ENCODE peak calls at places on chromosome 18, in eight cellular contexts. One of them, this sample, is unnamed. For H3K27me3, the result is how much of the 10 kb centered on the place peaks cover.

GRCh38 chr18:10409041-10409440 is 45.4 kb upstream of the APCDD1 start:
- DNase-seq in WERI-Rb-1: no peak
- DNase-seq in CD8-positive, alpha-beta T cell: no peak
- DNase-seq in adipocyte: no peak
- DNase-seq in heart left ventricle: no peak
- DNase-seq in left ventricle myocardium inferior: no peak
- DNase-seq in heart right ventricle: no peak
- DNase-seq in PC-9: no peak
- DNase-seq in this sample: no peak

GRCh38 chr18:35063875-35064274 is 22.7 kb downstream of the MAPRE2 start:
- DNase-seq in WERI-Rb-1: no peak
- DNase-seq in CD8-positive, alpha-beta T cell: no peak
- DNase-seq in adipocyte: no peak
- DNase-seq in heart left ventricle: no peak
- DNase-seq in left ventricle myocardium inferior: no peak
- DNase-seq in heart right ventricle: no peak
- DNase-seq in PC-9: no peak
- DNase-seq in this sample: no peak

GRCh38 chr18:27667064-27667463 is 482.0 kb upstream of the CHST9 start:
- DNase-seq in WERI-Rb-1: no peak
- DNase-seq in CD8-positive, alpha-beta T cell: no peak
- DNase-seq in adipocyte: no peak
- DNase-seq in heart left ventricle: no peak
- DNase-seq in left ventricle myocardium inferior: no peak
- DNase-seq in heart right ventricle: no peak
- DNase-seq in PC-9: no peak
- DNase-seq in this sample: no peak

GRCh38 chr18:46079336-46079735 is 7.3 kb upstream of the PSTPIP2 start:
- DNase-seq in WERI-Rb-1: no peak
- DNase-seq in CD8-positive, alpha-beta T cell: no peak
- DNase-seq in adipocyte: no peak
- DNase-seq in heart left ventricle: no peak
- DNase-seq in left ventricle myocardium inferior: no peak
- DNase-seq in heart right ventricle: no peak
- DNase-seq in PC-9: no peak
- DNase-seq in this sample: no peak

GRCh38 chr18:61893304-61893970 is 630 bp upstream of the RNF152 start:
- DNase-seq in WERI-Rb-1: peak
- DNase-seq in CD8-positive, alpha-beta T cell: no peak
- DNase-seq in adipocyte: peak
- DNase-seq in heart left ventricle: peak
- DNase-seq in left ventricle myocardium inferior: peak
- DNase-seq in heart right ventricle: peak
- DNase-seq in PC-9: no peak
- DNase-seq in this sample: peak

GRCh38 chr18:57436193-57436964 is 1.2 kb downstream of the ONECUT2 start:
- DNase-seq in WERI-Rb-1: no peak
- DNase-seq in CD8-positive, alpha-beta T cell: no peak
- DNase-seq in adipocyte: no peak
- DNase-seq in heart left ventricle: no peak
- DNase-seq in left ventricle myocardium inferior: no peak
- DNase-seq in heart right ventricle: no peak
- DNase-seq in PC-9: no peak
- DNase-seq in this sample: no peak

GRCh38 chr18:24514439-24514838 is 54.0 kb downstream of the HRH4 start:
- DNase-seq in WERI-Rb-1: peak
- DNase-seq in CD8-positive, alpha-beta T cell: no peak
- DNase-seq in adipocyte: peak
- DNase-seq in heart left ventricle: no peak
- DNase-seq in left ventricle myocardium inferior: no peak
- DNase-seq in heart right ventricle: no peak
- DNase-seq in PC-9: no peak
- DNase-seq in this sample: no peak

GRCh38 chr18:12422936-12423335 is 15.2 kb downstream of the PRELID3A start:
- DNase-seq in WERI-Rb-1: peak
- DNase-seq in CD8-positive, alpha-beta T cell: no peak
- DNase-seq in adipocyte: no peak
- DNase-seq in heart left ventricle: no peak
- DNase-seq in left ventricle myocardium inferior: no peak
- DNase-seq in heart right ventricle: no peak
- DNase-seq in PC-9: no peak
- DNase-seq in this sample: no peak

GRCh38 chr18:59620381-59620780 is 76.8 kb downstream of the CCBE1 start:
- DNase-seq in WERI-Rb-1: no peak
- DNase-seq in CD8-positive, alpha-beta T cell: no peak
- DNase-seq in adipocyte: no peak
- DNase-seq in heart left ventricle: no peak
- DNase-seq in left ventricle myocardium inferior: no peak
- DNase-seq in heart right ventricle: no peak
- DNase-seq in PC-9: no peak
- DNase-seq in this sample: no peak

GRCh38 chr18:59627414-59627813 is 69.8 kb downstream of the CCBE1 start:
- DNase-seq in WERI-Rb-1: no peak
- DNase-seq in CD8-positive, alpha-beta T cell: no peak
- DNase-seq in adipocyte: no peak
- DNase-seq in heart left ventricle: no peak
- DNase-seq in left ventricle myocardium inferior: no peak
- DNase-seq in heart right ventricle: no peak
- DNase-seq in PC-9: no peak
- DNase-seq in this sample: no peak

GRCh38 chr18:59624384-59624760 is 72.9 kb downstream of the CCBE1 start:
- DNase-seq in WERI-Rb-1: no peak
- DNase-seq in CD8-positive, alpha-beta T cell: no peak
- DNase-seq in adipocyte: no peak
- DNase-seq in heart left ventricle: no peak
- DNase-seq in left ventricle myocardium inferior: no peak
- DNase-seq in heart right ventricle: no peak
- DNase-seq in PC-9: no peak
- DNase-seq in this sample: no peak

GRCh38 chr18:59621027-59621426 is 76.2 kb downstream of the CCBE1 start:
- DNase-seq in WERI-Rb-1: no peak
- DNase-seq in CD8-positive, alpha-beta T cell: no peak
- DNase-seq in adipocyte: no peak
- DNase-seq in heart left ventricle: no peak
- DNase-seq in left ventricle myocardium inferior: no peak
- DNase-seq in heart right ventricle: no peak
- DNase-seq in PC-9: peak
- DNase-seq in this sample: no peak

DNA sequence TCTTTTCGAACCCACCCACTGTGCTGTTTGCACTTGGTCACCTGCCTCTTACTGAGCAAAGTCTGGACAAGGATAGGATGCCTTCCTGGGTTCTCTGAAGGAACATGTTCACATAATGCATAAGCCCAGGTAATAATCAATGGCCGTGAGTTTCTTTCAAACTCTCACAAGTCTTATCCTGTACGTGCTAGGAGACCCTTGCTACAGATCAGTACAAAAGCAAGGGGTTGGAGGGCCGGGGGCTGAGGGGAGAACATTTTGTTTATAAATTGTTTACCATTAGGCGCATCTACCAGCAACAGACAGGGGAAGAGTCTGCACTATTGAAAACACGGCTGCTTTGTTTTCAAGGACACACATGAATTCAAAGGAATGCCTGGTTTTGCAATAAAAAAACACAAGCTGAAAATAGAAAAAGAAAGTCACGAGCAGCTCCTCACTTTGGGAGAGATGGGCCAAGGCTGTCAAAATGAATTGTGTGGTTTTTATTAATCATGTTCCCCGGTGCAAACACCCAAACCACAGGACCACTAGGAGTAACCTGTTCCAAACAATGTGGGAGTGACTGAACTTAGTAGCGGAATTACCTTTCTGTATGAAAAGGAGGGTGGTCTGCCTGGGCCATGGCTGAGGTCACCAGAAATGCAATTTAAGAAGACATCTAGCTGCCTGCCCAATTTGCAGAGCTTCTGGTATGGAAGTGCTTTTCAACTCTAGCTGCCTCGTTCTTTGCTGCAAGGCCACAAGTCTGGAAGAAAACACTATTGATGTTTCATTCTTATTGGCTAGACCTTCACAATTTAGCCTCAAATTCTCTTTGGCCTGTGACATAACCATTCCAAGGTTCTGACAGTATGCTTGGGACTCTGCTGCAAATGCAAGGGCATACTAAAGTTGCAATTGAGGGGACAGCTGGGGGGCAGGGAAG is 73.5 kb downstream of the CCBE1 start:
- DNase-seq in WERI-Rb-1: no peak
- DNase-seq in CD8-positive, alpha-beta T cell: no peak
- DNase-seq in adipocyte: peak
- DNase-seq in heart left ventricle: no peak
- DNase-seq in left ventricle myocardium inferior: no peak
- DNase-seq in heart right ventricle: no peak
- DNase-seq in PC-9: no peak
- DNase-seq in this sample: peak
- H3K27me3 ChIP-seq in WERI-Rb-1: under half
- H3K27me3 ChIP-seq in CD8-positive, alpha-beta T cell: under half
- H3K27me3 ChIP-seq in adipocyte: under half
- H3K27me3 ChIP-seq in heart left ventricle: under half
- H3K27me3 ChIP-seq in left ventricle myocardium inferior: under half
- H3K27me3 ChIP-seq in heart right ventricle: under half
- H3K27me3 ChIP-seq in PC-9: under half
- H3K27me3 ChIP-seq in this sample: under half

DNA sequence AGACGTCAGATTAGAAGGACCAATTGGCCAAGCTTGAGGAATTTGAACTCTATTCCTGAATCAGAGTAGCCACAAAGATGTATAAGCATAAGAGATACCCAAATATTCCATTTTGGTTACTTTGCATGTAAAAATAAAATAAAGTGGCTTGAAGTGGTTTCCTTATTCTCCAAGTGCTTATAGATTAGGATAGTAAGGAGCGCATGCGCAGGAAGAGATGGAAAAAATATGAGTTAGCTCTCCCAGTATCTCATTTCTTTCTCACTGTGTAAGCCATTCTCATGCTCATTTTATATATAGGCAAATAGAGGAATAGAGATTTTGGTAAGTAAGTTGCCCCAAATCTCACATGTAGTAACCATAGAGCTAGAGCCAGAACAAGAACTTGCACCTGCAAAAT is 241.3 kb downstream of the SETBP1 start:
- DNase-seq in WERI-Rb-1: no peak
- DNase-seq in CD8-positive, alpha-beta T cell: no peak
- DNase-seq in adipocyte: no peak
- DNase-seq in heart left ventricle: no peak
- DNase-seq in left ventricle myocardium inferior: no peak
- DNase-seq in heart right ventricle: no peak
- DNase-seq in PC-9: no peak
- DNase-seq in this sample: no peak
- H3K27me3 ChIP-seq in WERI-Rb-1: under half
- H3K27me3 ChIP-seq in CD8-positive, alpha-beta T cell: under half
- H3K27me3 ChIP-seq in adipocyte: under half
- H3K27me3 ChIP-seq in heart left ventricle: under half
- H3K27me3 ChIP-seq in left ventricle myocardium inferior: under half
- H3K27me3 ChIP-seq in heart right ventricle: under half
- H3K27me3 ChIP-seq in PC-9: under half
- H3K27me3 ChIP-seq in this sample: under half

GRCh38 chr18:22166070-22166972 is 3.1 kb upstream of the GATA6 start:
- DNase-seq in WERI-Rb-1: no peak
- DNase-seq in CD8-positive, alpha-beta T cell: no peak
- DNase-seq in adipocyte: no peak
- DNase-seq in heart left ventricle: peak
- DNase-seq in left ventricle myocardium inferior: peak
- DNase-seq in heart right ventricle: peak
- DNase-seq in PC-9: no peak
- DNase-seq in this sample: peak
- H3K27me3 ChIP-seq in WERI-Rb-1: half or more
- H3K27me3 ChIP-seq in CD8-positive, alpha-beta T cell: under half
- H3K27me3 ChIP-seq in adipocyte: under half
- H3K27me3 ChIP-seq in heart left ventricle: under half
- H3K27me3 ChIP-seq in left ventricle myocardium inferior: half or more
- H3K27me3 ChIP-seq in heart right ventricle: half or more
- H3K27me3 ChIP-seq in PC-9: under half
- H3K27me3 ChIP-seq in this sample: under half

GRCh38 chr18:74420926-74421325 is 36.2 kb downstream of the DIPK1C start:
- DNase-seq in WERI-Rb-1: no peak
- DNase-seq in CD8-positive, alpha-beta T cell: no peak
- DNase-seq in adipocyte: no peak
- DNase-seq in heart left ventricle: no peak
- DNase-seq in left ventricle myocardium inferior: no peak
- DNase-seq in heart right ventricle: no peak
- DNase-seq in PC-9: no peak
- DNase-seq in this sample: no peak
- H3K27me3 ChIP-seq in WERI-Rb-1: under half
- H3K27me3 ChIP-seq in CD8-positive, alpha-beta T cell: under half
- H3K27me3 ChIP-seq in adipocyte: under half
- H3K27me3 ChIP-seq in heart left ventricle: under half
- H3K27me3 ChIP-seq in left ventricle myocardium inferior: under half
- H3K27me3 ChIP-seq in heart right ventricle: under half
- H3K27me3 ChIP-seq in PC-9: half or more
- H3K27me3 ChIP-seq in this sample: under half

GRCh38 chr18:22182884-22183610 is 13.7 kb downstream of the GATA6 start:
- DNase-seq in WERI-Rb-1: no peak
- DNase-seq in CD8-positive, alpha-beta T cell: no peak
- DNase-seq in adipocyte: no peak
- DNase-seq in heart left ventricle: no peak
- DNase-seq in left ventricle myocardium inferior: no peak
- DNase-seq in heart right ventricle: no peak
- DNase-seq in PC-9: no peak
- DNase-seq in this sample: no peak

GRCh38 chr18:22186484-22186971 is 17.1 kb downstream of the GATA6 start:
- DNase-seq in WERI-Rb-1: no peak
- DNase-seq in CD8-positive, alpha-beta T cell: no peak
- DNase-seq in adipocyte: no peak
- DNase-seq in heart left ventricle: no peak
- DNase-seq in left ventricle myocardium inferior: no peak
- DNase-seq in heart right ventricle: no peak
- DNase-seq in PC-9: no peak
- DNase-seq in this sample: no peak

GRCh38 chr18:22183647-22184161 is 14.3 kb downstream of the GATA6 start:
- DNase-seq in WERI-Rb-1: no peak
- DNase-seq in CD8-positive, alpha-beta T cell: no peak
- DNase-seq in adipocyte: no peak
- DNase-seq in heart left ventricle: no peak
- DNase-seq in left ventricle myocardium inferior: no peak
- DNase-seq in heart right ventricle: no peak
- DNase-seq in PC-9: no peak
- DNase-seq in this sample: no peak

GRCh38 chr18:22185723-22186386 is 16.5 kb downstream of the GATA6 start:
- DNase-seq in WERI-Rb-1: no peak
- DNase-seq in CD8-positive, alpha-beta T cell: no peak
- DNase-seq in adipocyte: no peak
- DNase-seq in heart left ventricle: no peak
- DNase-seq in left ventricle myocardium inferior: no peak
- DNase-seq in heart right ventricle: no peak
- DNase-seq in PC-9: no peak
- DNase-seq in this sample: peak

GRCh38 chr18:22185298-22185697 is 15.9 kb downstream of the GATA6 start:
- DNase-seq in WERI-Rb-1: no peak
- DNase-seq in CD8-positive, alpha-beta T cell: no peak
- DNase-seq in adipocyte: no peak
- DNase-seq in heart left ventricle: peak
- DNase-seq in left ventricle myocardium inferior: peak
- DNase-seq in heart right ventricle: peak
- DNase-seq in PC-9: no peak
- DNase-seq in this sample: no peak
- H3K27me3 ChIP-seq in WERI-Rb-1: half or more
- H3K27me3 ChIP-seq in CD8-positive, alpha-beta T cell: under half
- H3K27me3 ChIP-seq in adipocyte: under half
- H3K27me3 ChIP-seq in heart left ventricle: under half
- H3K27me3 ChIP-seq in left ventricle myocardium inferior: under half
- H3K27me3 ChIP-seq in heart right ventricle: under half
- H3K27me3 ChIP-seq in PC-9: under half
- H3K27me3 ChIP-seq in this sample: under half